ENCODE peak calls at places on chromosomes 7 and 10, in four cellular contexts. One of them, this sample, is unnamed. For H3K4me1, the result is how much of the 10 kb centered on the place peaks cover.

GRCh38 chr7:158811461-158811860 is 17.8 kb downstream of the ESYT2 start:
- DNase-seq in H1: no peak
- DNase-seq in GM12878: no peak
- DNase-seq in HepG2: no peak
- DNase-seq in this sample: no peak

GRCh38 chr7:35251606-35252310 is 2.1 kb downstream of the TBX20 start:
- DNase-seq in H1: peak
- DNase-seq in GM12878: no peak
- DNase-seq in HepG2: no peak
- DNase-seq in this sample: no peak

GRCh38 chr7:156386097-156386496 is 254.5 kb upstream of the RNF32 start:
- DNase-seq in H1: peak
- DNase-seq in GM12878: no peak
- DNase-seq in HepG2: peak
- DNase-seq in this sample: peak

GRCh38 chr7:22350466-22351328 is 6.3 kb downstream of the RAPGEF5 start:
- DNase-seq in H1: no peak
- DNase-seq in GM12878: peak
- DNase-seq in HepG2: peak
- DNase-seq in this sample: no peak

GRCh38 chr7:157299613-157300405 is 37.0 kb upstream of the DNAJB6 start:
- DNase-seq in H1: no peak
- DNase-seq in GM12878: no peak
- DNase-seq in HepG2: no peak
- DNase-seq in this sample: no peak

GRCh38 chr7:21450876-21451275 is 23.0 kb downstream of the SP4 start:
- DNase-seq in H1: no peak
- DNase-seq in GM12878: no peak
- DNase-seq in HepG2: no peak
- DNase-seq in this sample: no peak

GRCh38 chr10:93991101-93991500 is 2.6 kb upstream of the PLCE1 start:
- DNase-seq in H1: no peak
- DNase-seq in GM12878: no peak
- DNase-seq in HepG2: no peak
- DNase-seq in this sample: no peak

GRCh38 chr7:25460426-25460825 is 232.1 kb upstream of the NPVF start:
- DNase-seq in H1: no peak
- DNase-seq in GM12878: no peak
- DNase-seq in HepG2: no peak
- DNase-seq in this sample: no peak

GRCh38 chr7:17390392-17390791 is 91.9 kb downstream of the AHR start:
- DNase-seq in H1: no peak
- DNase-seq in GM12878: no peak
- DNase-seq in HepG2: no peak
- DNase-seq in this sample: no peak

GRCh38 chr7:56092789-56093531 is at the start of gene PHKG1:
- DNase-seq in H1: no peak
- DNase-seq in GM12878: no peak
- DNase-seq in HepG2: peak
- DNase-seq in this sample: peak

GRCh38 chr10:52864459-52865106 is 92.0 kb upstream of the MBL2 start:
- DNase-seq in H1: no peak
- DNase-seq in GM12878: no peak
- DNase-seq in HepG2: peak
- DNase-seq in this sample: peak

GRCh38 chr10:69807696-69808095 is 6.0 kb downstream of the COL13A1 start:
- DNase-seq in H1: no peak
- DNase-seq in GM12878: no peak
- DNase-seq in HepG2: no peak
- DNase-seq in this sample: no peak

GRCh38 chr10:110733256-110733952 is 89.3 kb downstream of the RBM20 start:
- DNase-seq in H1: no peak
- DNase-seq in GM12878: no peak
- DNase-seq in HepG2: no peak
- DNase-seq in this sample: no peak

GRCh38 chr10:7795605-7796004 is 7.6 kb downstream of the ATP5F1C start:
- DNase-seq in H1: no peak
- DNase-seq in GM12878: no peak
- DNase-seq in HepG2: peak
- DNase-seq in this sample: no peak

GRCh38 chr10:43114743-43115611 is 23.3 kb upstream of the CSGALNACT2 start:
- DNase-seq in H1: no peak
- DNase-seq in GM12878: no peak
- DNase-seq in HepG2: no peak
- DNase-seq in this sample: no peak

GRCh38 chr10:92124524-92125168 is 166.2 kb downstream of the CPEB3 start:
- DNase-seq in H1: no peak
- DNase-seq in GM12878: no peak
- DNase-seq in HepG2: peak
- DNase-seq in this sample: no peak

GRCh38 chr10:69413221-69413865 is 3.4 kb downstream of the TACR2 start:
- DNase-seq in H1: peak
- DNase-seq in GM12878: no peak
- DNase-seq in HepG2: peak
- DNase-seq in this sample: peak

GRCh38 chr10:70296406-70296899 is 12.6 kb upstream of the NPFFR1 start:
- DNase-seq in H1: no peak
- DNase-seq in GM12878: no peak
- DNase-seq in HepG2: no peak
- DNase-seq in this sample: no peak

GRCh38 chr7:143171697-143172096 is 11.5 kb upstream of the TAS2R39 start:
- DNase-seq in H1: no peak
- DNase-seq in GM12878: no peak
- DNase-seq in HepG2: no peak
- DNase-seq in this sample: no peak

GRCh38 chr7:9681284-9681683 is 1247.9 kb downstream of the NXPH1 start:
- DNase-seq in H1: no peak
- DNase-seq in GM12878: no peak
- DNase-seq in HepG2: no peak
- DNase-seq in this sample: no peak
- H3K4me1 ChIP-seq in H1: under half
- H3K4me1 ChIP-seq in GM12878: under half
- H3K4me1 ChIP-seq in HepG2: under half
- H3K4me1 ChIP-seq in this sample: under half

GRCh38 chr7:19026888-19027287 is 90.5 kb downstream of the TWIST1 start:
- DNase-seq in H1: no peak
- DNase-seq in GM12878: no peak
- DNase-seq in HepG2: no peak
- DNase-seq in this sample: no peak

GRCh38 chr7:19030280-19030679 is 87.2 kb downstream of the TWIST1 start:
- DNase-seq in H1: no peak
- DNase-seq in GM12878: no peak
- DNase-seq in HepG2: no peak
- DNase-seq in this sample: no peak
- TF ChIP-seq SUZ12 in H1: no peak
- TF ChIP-seq SUZ12 in GM12878: no peak
- TF ChIP-seq SUZ12 in HepG2: no peak
- TF ChIP-seq SUZ12 in this sample: no peak

GRCh38 chr7:117323585-117323876 is 673 bp upstream of the WNT2 start:
- DNase-seq in H1: no peak
- DNase-seq in GM12878: no peak
- DNase-seq in HepG2: no peak
- DNase-seq in this sample: no peak

GRCh38 chr7:117322741-117323584 is at the start of gene WNT2:
- DNase-seq in H1: peak
- DNase-seq in GM12878: no peak
- DNase-seq in HepG2: no peak
- DNase-seq in this sample: no peak

GRCh38 chr7:117323877-117324699 is 1.2 kb upstream of the WNT2 start:
- DNase-seq in H1: peak
- DNase-seq in GM12878: no peak
- DNase-seq in HepG2: no peak
- DNase-seq in this sample: no peak

GRCh38 chr7:117324940-117325339 is 2.1 kb upstream of the WNT2 start:
- DNase-seq in H1: no peak
- DNase-seq in GM12878: no peak
- DNase-seq in HepG2: no peak
- DNase-seq in this sample: no peak

DNA sequence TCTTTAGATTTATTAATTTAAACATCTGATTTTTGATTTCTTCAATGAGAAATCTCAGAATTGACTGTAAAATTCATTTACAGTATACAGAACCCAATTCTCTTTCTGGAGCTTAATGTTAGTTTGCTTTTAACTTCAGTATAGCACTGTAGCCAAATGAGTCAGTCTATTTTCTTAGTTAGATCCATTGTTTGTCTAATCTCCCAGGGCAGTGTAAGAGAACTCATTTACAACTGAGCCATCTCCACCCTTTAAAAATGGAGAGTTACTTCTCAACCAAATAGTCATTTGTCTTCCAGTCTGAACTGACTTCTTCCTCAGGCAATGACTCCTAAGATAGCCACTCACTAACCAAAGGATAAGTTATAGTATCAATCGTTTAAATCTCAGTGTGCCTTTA is 3.0 kb upstream of the WNT2 start:
- DNase-seq in H1: no peak
- DNase-seq in GM12878: no peak
- DNase-seq in HepG2: no peak
- DNase-seq in this sample: no peak
- TF ChIP-seq YY1 in H1: no peak
- TF ChIP-seq YY1 in GM12878: no peak
- TF ChIP-seq YY1 in HepG2: no peak
- TF ChIP-seq YY1 in this sample: no peak

DNA sequence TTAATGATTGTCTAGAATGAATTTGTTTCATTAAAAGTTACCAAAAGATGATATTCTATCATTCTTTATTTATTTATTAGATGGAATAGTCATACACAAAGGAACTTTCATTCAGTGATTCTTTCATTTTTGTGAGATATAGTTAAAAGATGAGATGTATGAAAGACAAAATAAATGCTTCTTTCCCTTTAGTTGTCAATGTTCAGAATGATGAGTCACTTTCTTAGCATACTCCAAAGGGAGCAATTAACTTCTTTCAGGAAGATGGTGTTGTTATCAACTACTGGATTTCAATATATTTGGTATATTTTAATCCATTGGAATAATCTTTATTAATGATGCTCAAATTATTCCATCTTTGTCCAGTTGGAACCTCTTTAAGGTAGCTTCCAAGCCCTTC is 2.3 kb downstream of the GIMAP7 start:
- DNase-seq in H1: no peak
- DNase-seq in GM12878: no peak
- DNase-seq in HepG2: no peak
- DNase-seq in this sample: no peak
- H3K4me1 ChIP-seq in H1: under half
- H3K4me1 ChIP-seq in GM12878: under half
- H3K4me1 ChIP-seq in HepG2: under half
- H3K4me1 ChIP-seq in this sample: under half

DNA sequence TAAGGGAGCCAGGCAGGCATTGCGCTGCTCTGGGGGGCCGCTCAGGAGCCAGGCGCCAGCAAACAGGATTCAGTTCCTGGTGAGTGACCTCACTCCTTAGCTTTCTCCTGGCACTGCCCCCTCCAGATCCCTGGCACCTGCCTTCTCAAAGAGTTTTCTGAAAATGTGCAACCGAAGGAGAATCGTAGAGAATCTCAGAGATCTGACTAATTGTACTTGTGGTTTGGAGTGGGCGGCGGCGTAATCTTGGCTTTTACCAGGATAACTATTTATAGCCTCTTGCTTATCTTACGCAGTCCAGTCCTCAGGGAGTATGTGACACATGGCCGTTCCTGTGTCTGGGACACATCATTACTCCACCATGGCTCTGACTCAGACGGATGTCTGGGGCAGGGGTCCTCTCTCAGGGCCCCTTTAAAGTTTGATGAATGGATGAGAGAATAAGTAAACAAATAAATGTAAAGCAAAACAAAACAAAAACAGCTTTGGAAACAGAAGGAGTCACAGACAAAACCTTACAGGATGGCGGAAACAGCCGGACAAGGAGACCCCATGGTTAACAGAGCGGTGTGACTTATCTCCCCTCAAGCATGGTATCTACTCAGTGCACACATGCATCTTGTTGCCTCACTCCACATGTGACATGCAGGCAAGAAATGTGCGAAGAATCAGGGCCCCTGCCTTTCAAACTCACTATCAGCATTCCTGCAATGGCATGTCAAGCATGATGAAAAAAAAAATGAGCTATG is 99.7 kb downstream of the TNS3 start:
- DNase-seq in H1: no peak
- DNase-seq in GM12878: no peak
- DNase-seq in HepG2: no peak
- DNase-seq in this sample: no peak
- TF ChIP-seq SUZ12 in H1: no peak
- TF ChIP-seq SUZ12 in GM12878: no peak
- TF ChIP-seq SUZ12 in HepG2: no peak
- TF ChIP-seq SUZ12 in this sample: no peak

GRCh38 chr7:64320547-64321495 is 7.1 kb downstream of the ZNF736 start:
- DNase-seq in H1: no peak
- DNase-seq in GM12878: no peak
- DNase-seq in HepG2: no peak
- DNase-seq in this sample: no peak
- TF ChIP-seq YY1 in H1: no peak
- TF ChIP-seq YY1 in GM12878: no peak
- TF ChIP-seq YY1 in HepG2: no peak
- TF ChIP-seq YY1 in this sample: no peak

GRCh38 chr10:100006241-100006886 is 3.4 kb downstream of the DNMBP start:
- DNase-seq in H1: no peak
- DNase-seq in GM12878: peak
- DNase-seq in HepG2: peak
- DNase-seq in this sample: no peak
- H3K4me1 ChIP-seq in H1: under half
- H3K4me1 ChIP-seq in GM12878: under half
- H3K4me1 ChIP-seq in HepG2: half or more
- H3K4me1 ChIP-seq in this sample: under half

GRCh38 chr7:139855498-139856270 is 26.6 kb downstream of the TBXAS1 start:
- DNase-seq in H1: peak
- DNase-seq in GM12878: peak
- DNase-seq in HepG2: no peak
- DNase-seq in this sample: no peak
- TF ChIP-seq SUZ12 in H1: no peak
- TF ChIP-seq SUZ12 in GM12878: no peak
- TF ChIP-seq SUZ12 in HepG2: no peak
- TF ChIP-seq SUZ12 in this sample: no peak

This sample was measured in NT2/D1.